ENCODE peak calls at places on chromosomes 12 and 14, in four cellular contexts. X is non-pigmented ciliary epithelial cell; Y is HuH-7.5; Q is stimulated activated effector memory CD8-positive, alpha-beta T cell treated with anti-CD3 and anti-CD28 coated beads, Interleukin-12 subunit alpha, Interleukin-12 subunit beta, amount 100 ng/mL, for 72 hours. K is an unnamed sample.

GRCh38 chr14:92847220-92848148 is 53.4 kb downstream of the GOLGA5 start:
- DNase-seq in X (no peak), Y (no peak), Q (no peak), K (no peak)

GRCh38 chr12:121715862-121716435 is 3.4 kb downstream of the TMEM120B start:
- DNase-seq in X (no peak), Y (no peak), Q (no peak), K (no peak)

GRCh38 chr12:114476159-114476558 is 70.2 kb upstream of the TBX5 start:
- DNase-seq in X (no peak), Y (no peak), Q (no peak), K (no peak)

GRCh38 chr14:54881235-54881760 is 21.3 kb downstream of the GCH1 start:
- DNase-seq in X (no peak), Y (no peak), Q (no peak), K (no peak)

GRCh38 chr14:101815994-101816393 is 54.5 kb downstream of the PPP2R5C start:
- DNase-seq in X (no peak), Y (no peak), Q (no peak), K (no peak)

GRCh38 chr14:49970474-49971147 is 77.7 kb downstream of the ARF6 start:
- DNase-seq in X (no peak), Y (no peak), Q (no peak), K (no peak)

GRCh38 chr14:72567226-72567625 is 326.7 kb downstream of the DPF3 start:
- DNase-seq in X (no peak), Y (no peak), Q (no peak), K (no peak)

GRCh38 chr14:74571901-74572828 is 39.9 kb downstream of the LTBP2 start:
- DNase-seq in X (peak), Y (no peak), Q (no peak), K (no peak)

GRCh38 chr14:73467377-73467776 is 9.0 kb upstream of the NUMB start:
- DNase-seq in X (no peak), Y (no peak), Q (peak), K (no peak)

GRCh38 chr12:128365032-128365431 is 98.1 kb downstream of the TMEM132C start:
- DNase-seq in X (no peak), Y (no peak), Q (no peak), K (no peak)

GRCh38 chr12:81558031-81558430 is 201.1 kb downstream of the PPFIA2 start:
- DNase-seq in X (no peak), Y (no peak), Q (no peak), K (no peak)

GRCh38 chr12:112684742-112685141 is 106.8 kb upstream of the RPH3A start:
- DNase-seq in X (no peak), Y (no peak), Q (no peak), K (no peak)

GRCh38 chr14:93333631-93334095 is 827 bp upstream of the BTBD7 start:
- DNase-seq in X (no peak), Y (no peak), Q (no peak), K (no peak)

GRCh38 chr14:96727076-96727475 is 70.1 kb upstream of the VRK1 start:
- DNase-seq in X (no peak), Y (no peak), Q (no peak), K (no peak)

GRCh38 chr12:24668563-24668962 is 280.3 kb downstream of the BCAT1 start:
- DNase-seq in X (no peak), Y (no peak), Q (no peak), K (no peak)

GRCh38 chr14:30656190-30656632 is 34.1 kb downstream of the SCFD1 start:
- DNase-seq in X (no peak), Y (peak), Q (no peak), K (no peak)

GRCh38 chr12:63955831-63956685 is 111.6 kb downstream of the SRGAP1 start:
- DNase-seq in X (peak), Y (no peak), Q (no peak), K (no peak)

GRCh38 chr12:62813031-62813829 is 121.7 kb downstream of the PPM1H start:
- DNase-seq in X (no peak), Y (no peak), Q (no peak), K (no peak)

GRCh38 chr12:63400746-63401145 is 249.7 kb upstream of the AVPR1A start:
- DNase-seq in X (peak), Y (no peak), Q (no peak), K (no peak)

GRCh38 chr12:108446766-108447165 is 68.3 kb upstream of the FICD start:
- DNase-seq in X (no peak), Y (no peak), Q (no peak), K (no peak)

GRCh38 chr14:51328089-51328941 is 88.3 kb downstream of the TMX1 start:
- DNase-seq in X (no peak), Y (no peak), Q (no peak), K (no peak)

GRCh38 chr14:95167177-95167576 is 9.8 kb upstream of the DICER1 start:
- DNase-seq in X (no peak), Y (no peak), Q (no peak), K (no peak)

GRCh38 chr14:56333361-56334279 is 215.4 kb downstream of the PELI2 start:
- DNase-seq in X (peak), Y (no peak), Q (no peak), K (no peak)

K was measured in NK-92 treated with Interleukin-12 subunit alpha and Interleukin-12 subunit beta, amount 100 ng/mL, for 24 hours.